ENCODE peak calls at places on chromosomes 2 and 18, in nine cellular contexts. T is RWPE1, C is RWPE2, D is endothelial cell of umbilical vein, W is adrenal gland, N is thoracic aorta, A is tibial artery, J is uterus, Z is PC-9. R is an unnamed sample.

GRCh38 chr2:18093196-18093595 is 214.7 kb downstream of the KCNS3 start:
- DNase-seq in T (no peak), C (no peak), D (no peak), W (no peak), N (no peak), A (no peak), J (no peak), Z (no peak), R (no peak)

GRCh38 chr2:74146929-74147728 is 583 bp downstream of the BOLA3 start:
- DNase-seq in T (peak), C (no peak), D (peak), W (peak), N (no peak), A (peak), J (no peak), Z (no peak), R (no peak)

GRCh38 chr2:176418768-176419167 is 149.5 kb downstream of the MTX2 start:
- DNase-seq in T (no peak), C (no peak), D (no peak), W (no peak), N (no peak), A (no peak), J (no peak), Z (no peak), R (no peak)

GRCh38 chr2:70946832-70947442 is 11.2 kb downstream of the ATP6V1B1 start:
- DNase-seq in T (peak), C (no peak), D (peak), W (peak), N (no peak), A (peak), J (peak), Z (peak), R (peak)

GRCh38 chr2:203708846-203709815 is 2.7 kb downstream of the CD28 start:
- DNase-seq in T (no peak), C (no peak), D (no peak), W (no peak), N (no peak), A (no peak), J (no peak), Z (no peak), R (no peak)

GRCh38 chr2:65742977-65743376 is 310.6 kb upstream of the SPRED2 start:
- DNase-seq in T (no peak), C (no peak), D (no peak), W (no peak), N (no peak), A (no peak), J (no peak), Z (no peak), R (no peak)

GRCh38 chr2:20224716-20225293 is at the start of gene SDC1:
- DNase-seq in T (peak), C (peak), D (peak), W (peak), N (no peak), A (no peak), J (no peak), Z (no peak), R (peak)

GRCh38 chr2:112621792-112622527 is 23.8 kb upstream of the SLC20A1 start:
- DNase-seq in T (no peak), C (no peak), D (no peak), W (no peak), N (no peak), A (no peak), J (no peak), Z (no peak), R (no peak)

GRCh38 chr2:73111300-73112025 is 1.3 kb downstream of the RAB11FIP5 start:
- DNase-seq in T (peak), C (no peak), D (peak), W (peak), N (no peak), A (peak), J (peak), Z (peak), R (peak)

GRCh38 chr2:42755161-42755900 is 8.6 kb downstream of the OXER1 start:
- DNase-seq in T (no peak), C (no peak), D (no peak), W (no peak), N (no peak), A (peak), J (no peak), Z (no peak), R (no peak)

GRCh38 chr2:165833156-165833555 is 39.1 kb upstream of the GALNT3 start:
- DNase-seq in T (peak), C (no peak), D (no peak), W (no peak), N (no peak), A (no peak), J (no peak), Z (peak), R (no peak)

GRCh38 chr2:217626926-217627325 is 375.9 kb downstream of the TNS1 start:
- DNase-seq in T (no peak), C (no peak), D (no peak), W (no peak), N (no peak), A (no peak), J (no peak), Z (no peak), R (no peak)

GRCh38 chr2:45191972-45192371 is 182.7 kb upstream of the SIX2 start:
- DNase-seq in T (no peak), C (no peak), D (no peak), W (no peak), N (no peak), A (peak), J (peak), Z (no peak), R (no peak)

GRCh38 chr2:70381821-70382220 is 80.0 kb upstream of the FAM136A start:
- DNase-seq in T (peak), C (peak), D (no peak), W (no peak), N (no peak), A (no peak), J (no peak), Z (peak), R (no peak)

GRCh38 chr2:174174741-174175140 is 73.6 kb downstream of the OLA1 start:
- DNase-seq in T (no peak), C (no peak), D (peak), W (no peak), N (no peak), A (no peak), J (no peak), Z (no peak), R (no peak)

GRCh38 chr2:237694423-237695194 is 67.2 kb downstream of the LRRFIP1 start:
- DNase-seq in T (no peak), C (no peak), D (no peak), W (no peak), N (no peak), A (no peak), J (no peak), Z (peak), R (no peak)

GRCh38 chr2:168157926-168158325 is 89.5 kb downstream of the STK39 start:
- DNase-seq in T (peak), C (no peak), D (no peak), W (no peak), N (no peak), A (no peak), J (no peak), Z (no peak), R (no peak)

GRCh38 chr2:118013221-118013723 is 598 bp downstream of the CCDC93 start:
- DNase-seq in T (peak), C (peak), D (peak), W (peak), N (no peak), A (peak), J (peak), Z (peak), R (peak)

GRCh38 chr2:190023860-190024259 is 38.7 kb downstream of the MSTN start:
- DNase-seq in T (peak), C (no peak), D (peak), W (no peak), N (no peak), A (no peak), J (no peak), Z (no peak), R (no peak)

GRCh38 chr2:172311921-172312345 is 115.5 kb upstream of the ITGA6 start:
- DNase-seq in T (no peak), C (no peak), D (peak), W (no peak), N (no peak), A (peak), J (peak), Z (no peak), R (no peak)

GRCh38 chr2:85794491-85795121 is 40.8 kb downstream of the ATOH8 start:
- DNase-seq in T (no peak), C (no peak), D (no peak), W (no peak), N (no peak), A (peak), J (no peak), Z (no peak), R (no peak)

GRCh38 chr2:120346667-120347358 is 877 bp downstream of the INHBB start:
- DNase-seq in T (no peak), C (no peak), D (peak), W (no peak), N (no peak), A (no peak), J (no peak), Z (peak), R (no peak)

GRCh38 chr2:164515746-164516145 is 105.5 kb downstream of the GRB14 start:
- DNase-seq in T (no peak), C (no peak), D (no peak), W (no peak), N (no peak), A (no peak), J (no peak), Z (no peak), R (no peak)

DNA sequence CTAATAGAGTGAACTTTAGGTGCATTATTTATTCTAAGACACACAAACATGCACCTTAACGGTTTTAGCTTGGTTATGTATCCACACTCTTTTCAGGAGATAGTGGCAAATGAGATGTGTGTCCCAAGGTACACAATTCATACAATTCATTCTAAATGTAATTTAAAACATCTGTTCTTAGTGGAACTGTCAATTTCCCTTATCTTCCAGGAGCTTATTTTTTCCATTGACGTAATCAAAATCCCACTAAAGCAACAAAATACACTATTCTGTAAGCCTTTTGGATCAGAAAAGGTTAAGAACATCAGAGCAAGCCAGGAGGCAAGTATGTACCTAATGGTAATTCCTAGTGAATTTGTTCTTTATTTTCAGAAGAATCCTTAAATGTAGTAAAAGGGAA is 19.8 kb downstream of the EIF2AK3 start:
- DNase-seq in T (no peak), C (no peak), D (no peak), W (no peak), N (no peak), A (no peak), J (no peak), Z (no peak), R (no peak)
- H3K27ac ChIP-seq in T (no peak), C (no peak), D (no peak), W (no peak), N (no peak), A (no peak), J (no peak), Z (no peak), R (no peak)

GRCh38 chr2:150097891-150098595 is 389.4 kb downstream of the RND3 start:
- DNase-seq in T (no peak), C (no peak), D (peak), W (no peak), N (no peak), A (no peak), J (no peak), Z (no peak), R (no peak)
- TF ChIP-seq CTCF in T (no peak), C (no peak), D (peak), W (no peak), N (no peak), A (no peak), J (no peak), Z (no peak), R (peak)

GRCh38 chr2:215773728-215774127 is 239.6 kb downstream of the MREG start:
- DNase-seq in T (peak), C (no peak), D (no peak), W (no peak), N (peak), A (peak), J (no peak), Z (peak), R (no peak)
- H3K27ac ChIP-seq in T (no peak), C (no peak), D (no peak), W (no peak), N (no peak), A (peak), J (no peak), Z (no peak), R (no peak)

GRCh38 chr18:9410515-9410914 is 64.8 kb upstream of the RALBP1 start:
- DNase-seq in T (no peak), C (no peak), D (no peak), W (no peak), N (no peak), A (no peak), J (no peak), Z (no peak), R (no peak)
- TF ChIP-seq CTCF in T (no peak), C (no peak), D (no peak), W (no peak), N (no peak), A (no peak), J (no peak), Z (no peak), R (no peak)

DNA sequence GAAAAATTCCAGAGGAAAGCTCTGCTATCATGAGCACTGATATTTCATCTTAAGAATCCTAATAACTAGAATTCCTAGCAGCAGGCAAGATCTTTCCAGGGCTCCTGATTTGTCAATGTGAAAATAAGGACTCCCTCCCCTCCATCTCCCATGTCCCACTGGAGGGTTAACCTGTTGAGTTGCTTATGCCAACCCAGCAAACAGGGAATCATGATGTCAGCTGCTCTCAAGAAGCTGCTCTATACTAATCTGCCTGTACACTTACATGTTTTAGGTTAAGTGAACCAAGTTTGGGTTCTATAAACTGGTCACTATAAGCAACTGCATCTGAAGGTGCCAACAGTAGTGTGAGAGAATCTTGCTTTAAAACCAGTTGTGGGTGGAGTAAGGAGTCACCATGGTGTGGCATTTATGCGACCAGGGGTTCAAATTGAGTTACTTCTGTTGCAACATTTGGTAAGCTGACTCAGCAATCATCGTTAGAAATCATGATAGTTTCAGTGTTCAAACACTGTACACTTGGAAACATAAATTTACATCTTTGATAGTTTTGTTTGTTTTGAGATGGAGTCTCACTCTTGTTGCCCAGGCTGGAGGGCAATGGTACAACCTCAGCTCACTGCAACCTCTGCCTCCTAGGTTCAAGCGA is 53.4 kb downstream of the STK25 start:
- DNase-seq in T (no peak), C (no peak), D (no peak), W (no peak), N (no peak), A (no peak), J (no peak), Z (no peak), R (no peak)
- H3K27ac ChIP-seq in T (no peak), C (no peak), D (no peak), W (no peak), N (no peak), A (no peak), J (no peak), Z (no peak), R (no peak)

DNA sequence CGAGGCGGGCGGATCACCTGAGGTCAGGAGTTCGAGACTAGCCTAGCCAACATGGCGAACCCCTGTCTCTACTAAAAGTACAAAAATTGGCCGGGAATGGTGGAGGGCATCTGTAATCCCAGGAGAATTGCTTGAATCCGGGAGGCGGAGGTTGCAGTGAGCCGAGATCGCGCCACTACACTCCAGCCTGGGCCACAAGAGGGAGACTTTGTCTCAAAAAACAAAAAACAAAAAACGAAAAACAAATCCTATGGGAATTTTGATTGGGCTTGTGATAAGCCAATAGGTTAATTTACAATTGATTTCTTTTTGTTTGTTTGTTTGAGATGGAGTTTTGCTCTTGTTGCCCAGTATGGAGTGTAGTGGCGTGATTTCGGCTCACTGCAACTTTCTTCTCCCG is 24.2 kb upstream of the TOGARAM2 start:
- DNase-seq in T (no peak), C (no peak), D (no peak), W (no peak), N (no peak), A (no peak), J (no peak), Z (no peak), R (no peak)
- TF ChIP-seq CTCF in T (peak), C (peak), D (peak), W (peak), N (peak), A (no peak), J (no peak), Z (peak), R (no peak)

GRCh38 chr2:60317831-60318230 is 235.6 kb downstream of the BCL11A start:
- DNase-seq in T (no peak), C (no peak), D (no peak), W (no peak), N (no peak), A (no peak), J (no peak), Z (no peak), R (no peak)
- H3K27ac ChIP-seq in T (no peak), C (no peak), D (no peak), W (no peak), N (no peak), A (no peak), J (no peak), Z (no peak), R (no peak)

GRCh38 chr2:10864888-10865551 is 46.7 kb upstream of the KCNF1 start:
- DNase-seq in T (no peak), C (no peak), D (no peak), W (no peak), N (no peak), A (no peak), J (no peak), Z (no peak), R (no peak)
- TF ChIP-seq CTCF in T (no peak), C (no peak), D (no peak), W (peak), N (no peak), A (no peak), J (no peak), Z (peak), R (peak)

DNA sequence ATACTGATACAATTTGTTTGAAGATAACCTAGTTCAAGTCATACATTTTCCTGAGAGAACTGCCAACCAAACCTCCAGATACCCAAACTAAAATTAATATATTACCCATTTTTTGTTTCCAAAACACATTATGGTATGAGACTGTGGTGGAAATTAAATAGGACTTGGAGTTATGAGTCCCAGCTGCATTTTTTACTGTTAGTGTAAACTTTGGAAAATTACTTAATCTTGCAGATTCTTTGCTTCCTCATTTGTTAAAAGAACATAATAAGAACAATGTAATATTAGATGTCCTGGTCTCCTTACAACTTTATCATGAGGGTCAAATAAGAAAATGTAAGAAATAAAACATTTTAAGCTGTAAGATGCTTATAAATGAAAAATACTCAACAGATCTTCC is 98.2 kb upstream of the TRIB2 start:
- DNase-seq in T (no peak), C (no peak), D (no peak), W (no peak), N (no peak), A (no peak), J (no peak), Z (no peak), R (no peak)
- H3K27ac ChIP-seq in T (no peak), C (no peak), D (no peak), W (no peak), N (no peak), A (no peak), J (no peak), Z (no peak), R (no peak)

GRCh38 chr18:54127759-54128378 is 96.6 kb downstream of the MBD2 start:
- DNase-seq in T (no peak), C (no peak), D (peak), W (peak), N (no peak), A (no peak), J (no peak), Z (no peak), R (peak)
- TF ChIP-seq CTCF in T (peak), C (peak), D (peak), W (peak), N (peak), A (peak), J (peak), Z (peak), R (no peak)